ENCODE peak calls at places on chromosomes 3 and 15, in six cellular contexts. One of them, this sample, is unnamed.

GRCh38 chr3:149507491-149508324 is 33.2 kb downstream of the TM4SF4 start:
- DNase-seq in H1: no peak
- DNase-seq in mesenchymal stem cell: peak; percentile 27
- DNase-seq in neuronal stem cell: no peak
- DNase-seq in IMR-90: no peak
- DNase-seq in trophoblast cell: peak; percentile 93
- DNase-seq in this sample: no peak

GRCh38 chr3:150710097-150710496 is 6.4 kb upstream of the ERICH6 start:
- DNase-seq in mesenchymal stem cell: no peak
- DNase-seq in neuronal stem cell: no peak
- DNase-seq in IMR-90: peak; percentile 43
- DNase-seq in H1: no peak
- DNase-seq in trophoblast cell: no peak
- DNase-seq in this sample: no peak

GRCh38 chr15:89506026-89506686 is 9.8 kb upstream of the RHCG start:
- DNase-seq in trophoblast cell: no peak
- DNase-seq in mesenchymal stem cell: no peak
- DNase-seq in H1: no peak
- DNase-seq in IMR-90: no peak
- DNase-seq in neuronal stem cell: no peak
- DNase-seq in this sample: no peak

GRCh38 chr15:95690631-95691340 is 639.7 kb upstream of the NR2F2 start:
- DNase-seq in neuronal stem cell: no peak
- DNase-seq in H1: no peak
- DNase-seq in trophoblast cell: peak; percentile 41
- DNase-seq in mesenchymal stem cell: no peak
- DNase-seq in IMR-90: no peak
- DNase-seq in this sample: no peak

GRCh38 chr3:170572665-170573253 is 13.1 kb downstream of the SLC7A14 start:
- DNase-seq in IMR-90: peak; percentile 93
- DNase-seq in H1: no peak
- DNase-seq in mesenchymal stem cell: peak; percentile 85
- DNase-seq in trophoblast cell: no peak
- DNase-seq in neuronal stem cell: no peak
- DNase-seq in this sample: no peak

GRCh38 chr15:73996939-73997338 is 2.4 kb downstream of the PML start:
- DNase-seq in H1: no peak
- DNase-seq in neuronal stem cell: no peak
- DNase-seq in IMR-90: no peak
- DNase-seq in mesenchymal stem cell: peak; percentile 72
- DNase-seq in trophoblast cell: no peak
- DNase-seq in this sample: no peak

GRCh38 chr3:184874709-184875644 is 63.0 kb downstream of the VPS8 start:
- DNase-seq in mesenchymal stem cell: peak; percentile 31
- DNase-seq in H1: no peak
- DNase-seq in neuronal stem cell: peak; percentile 21
- DNase-seq in trophoblast cell: peak; percentile 38
- DNase-seq in IMR-90: peak; percentile 32
- DNase-seq in this sample: no peak

GRCh38 chr15:80240261-80240660 is 11.8 kb downstream of the CTXND1 start:
- DNase-seq in IMR-90: no peak
- DNase-seq in mesenchymal stem cell: no peak
- DNase-seq in neuronal stem cell: no peak
- DNase-seq in H1: no peak
- DNase-seq in trophoblast cell: no peak
- DNase-seq in this sample: no peak

GRCh38 chr15:101773496-101774100 is 29.7 kb upstream of the OR4F6 start:
- DNase-seq in IMR-90: no peak
- DNase-seq in H1: peak; percentile 72
- DNase-seq in neuronal stem cell: no peak
- DNase-seq in trophoblast cell: no peak
- DNase-seq in mesenchymal stem cell: no peak
- DNase-seq in this sample: peak; percentile 75

GRCh38 chr15:100221461-100222348 is 120.1 kb downstream of the ADAMTS17 start:
- DNase-seq in trophoblast cell: no peak
- DNase-seq in mesenchymal stem cell: no peak
- DNase-seq in IMR-90: no peak
- DNase-seq in neuronal stem cell: no peak
- DNase-seq in H1: no peak
- DNase-seq in this sample: no peak

DNA sequence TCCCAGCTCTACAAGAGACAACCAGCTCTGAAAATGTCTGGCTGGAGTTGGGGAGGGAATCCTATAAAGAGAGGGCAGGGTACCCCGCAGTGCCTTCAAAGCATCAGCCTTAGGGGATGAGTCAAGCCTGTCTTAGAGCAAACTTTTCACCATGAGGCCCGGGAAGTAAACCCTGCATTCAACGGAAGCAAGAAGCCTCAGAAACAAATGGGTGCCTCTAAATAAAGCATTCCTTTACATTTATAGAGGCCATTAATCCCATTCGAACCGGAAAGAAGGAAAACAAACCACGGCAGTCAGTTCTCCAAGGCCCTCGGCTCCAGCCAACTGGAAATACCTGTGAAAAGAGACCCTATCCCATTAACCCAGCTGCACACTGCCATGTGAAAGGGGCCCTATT is 4.4 kb downstream of the ITGB5 start:
- DNase-seq in trophoblast cell: no peak
- DNase-seq in mesenchymal stem cell: peak; percentile 60
- DNase-seq in H1: no peak
- DNase-seq in IMR-90: peak; percentile 12
- DNase-seq in neuronal stem cell: peak; percentile 67
- DNase-seq in this sample: no peak
- H3K18ac ChIP-seq in trophoblast cell: no peak overlapping the region
- H3K18ac ChIP-seq in mesenchymal stem cell: peak overlapping the region; percentile 97
- H3K18ac ChIP-seq in H1: no peak overlapping the region
- H3K18ac ChIP-seq in IMR-90: peak overlapping the region; percentile 24
- H3K18ac ChIP-seq in neuronal stem cell: no peak overlapping the region
- H3K18ac ChIP-seq in this sample: no peak overlapping the region

DNA sequence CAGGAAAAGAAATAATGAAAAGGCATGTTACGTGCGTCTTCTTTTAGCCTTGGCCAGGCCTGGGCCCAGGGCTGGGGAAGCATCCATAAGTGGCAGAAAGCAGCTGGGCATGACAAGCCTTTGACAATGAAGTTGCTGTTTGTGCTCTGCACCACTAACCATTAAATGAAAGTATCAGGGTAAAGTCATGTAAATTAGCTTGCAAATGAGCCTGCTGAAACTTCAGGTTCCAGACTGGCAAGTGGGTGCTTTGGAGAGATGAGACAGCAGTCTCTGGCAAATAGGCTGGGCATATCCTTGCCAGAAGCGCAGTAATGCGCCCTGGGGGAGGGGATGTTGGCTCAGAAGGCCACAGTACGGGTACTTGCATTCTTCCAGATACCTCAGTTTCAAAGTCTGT is 40.7 kb downstream of the RAB6B start:
- DNase-seq in neuronal stem cell: no peak
- DNase-seq in trophoblast cell: no peak
- DNase-seq in IMR-90: no peak
- DNase-seq in H1: no peak
- DNase-seq in mesenchymal stem cell: no peak
- DNase-seq in this sample: no peak
- H3K23ac ChIP-seq in neuronal stem cell: no peak overlapping the region
- H3K23ac ChIP-seq in trophoblast cell: no peak overlapping the region
- H3K23ac ChIP-seq in IMR-90: no peak overlapping the region
- H3K23ac ChIP-seq in H1: no peak overlapping the region
- H3K23ac ChIP-seq in mesenchymal stem cell: no peak overlapping the region
- H3K23ac ChIP-seq in this sample: no peak overlapping the region

DNA sequence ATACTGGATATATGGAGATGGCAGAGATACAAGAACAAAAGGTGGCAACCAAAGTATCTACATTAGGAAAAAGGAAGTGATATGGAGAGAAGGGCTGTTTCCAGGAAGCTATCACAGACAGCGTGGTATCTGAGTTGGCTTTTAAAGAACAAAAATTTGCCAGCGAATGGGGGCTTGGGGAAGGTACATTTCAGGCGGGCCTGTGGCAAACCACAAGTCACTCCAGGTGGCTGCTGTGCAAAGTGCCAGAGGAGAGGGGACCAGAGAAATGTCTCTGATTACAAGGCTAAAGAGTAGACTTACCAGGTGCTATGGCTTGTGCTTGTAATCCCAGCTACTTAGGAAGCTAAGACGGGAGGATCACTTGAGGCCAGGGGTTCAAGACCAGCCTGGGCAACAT is 91.1 kb downstream of the MSL2 start:
- DNase-seq in mesenchymal stem cell: no peak
- DNase-seq in H1: no peak
- DNase-seq in trophoblast cell: no peak
- DNase-seq in IMR-90: no peak
- DNase-seq in neuronal stem cell: no peak
- DNase-seq in this sample: no peak
- H4K91ac ChIP-seq in mesenchymal stem cell: no peak overlapping the region
- H4K91ac ChIP-seq in H1: no peak overlapping the region
- H4K91ac ChIP-seq in trophoblast cell: no peak overlapping the region
- H4K91ac ChIP-seq in IMR-90: no peak overlapping the region
- H4K91ac ChIP-seq in neuronal stem cell: no peak overlapping the region
- H4K91ac ChIP-seq in this sample: no peak overlapping the region

DNA sequence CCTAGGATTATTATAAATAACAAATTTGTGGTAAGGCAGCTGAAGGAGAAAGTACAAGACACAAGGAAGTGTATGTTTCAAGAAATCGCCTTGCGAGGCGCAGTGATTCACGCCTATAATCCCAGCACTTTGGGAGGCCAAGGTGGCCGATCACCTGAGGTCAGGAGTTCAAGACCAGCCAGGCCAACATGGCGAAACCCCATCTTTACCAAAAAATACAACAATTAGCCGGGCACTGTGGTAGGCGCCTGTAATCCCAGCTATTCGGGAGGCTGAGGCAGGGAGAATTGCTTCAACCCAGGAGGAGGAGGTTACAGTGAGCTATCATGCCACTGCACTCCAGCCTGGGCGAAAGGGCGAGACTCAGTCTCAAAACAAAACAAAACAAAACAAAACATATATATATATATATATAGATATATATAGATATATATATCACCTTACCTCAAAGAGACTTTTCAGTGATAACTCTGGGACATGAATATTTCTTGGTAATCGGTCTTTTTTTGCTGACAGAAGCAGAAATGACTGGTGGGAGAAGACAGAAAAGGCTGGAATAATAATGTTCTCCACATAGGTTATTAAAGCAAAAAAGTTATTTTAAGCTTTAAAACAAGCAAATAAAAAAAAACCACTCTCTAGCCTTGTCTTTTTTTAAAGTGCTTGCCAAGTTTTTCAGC is 52.3 kb downstream of the TRANK1 start:
- DNase-seq in IMR-90: no peak
- DNase-seq in mesenchymal stem cell: no peak
- DNase-seq in neuronal stem cell: no peak
- DNase-seq in trophoblast cell: no peak
- DNase-seq in H1: peak; percentile 24
- DNase-seq in this sample: no peak
- H3K18ac ChIP-seq in IMR-90: no peak overlapping the region
- H3K18ac ChIP-seq in mesenchymal stem cell: peak overlapping the region; percentile 49
- H3K18ac ChIP-seq in neuronal stem cell: no peak overlapping the region
- H3K18ac ChIP-seq in trophoblast cell: peak overlapping the region; percentile 67
- H3K18ac ChIP-seq in H1: no peak overlapping the region
- H3K18ac ChIP-seq in this sample: no peak overlapping the region

GRCh38 chr3:141875374-141875892 is 1.0 kb upstream of the ATP1B3 start:
- DNase-seq in trophoblast cell: peak; percentile 86
- DNase-seq in neuronal stem cell: peak; percentile 79
- DNase-seq in mesenchymal stem cell: peak; percentile 87
- DNase-seq in H1: peak; percentile 84
- DNase-seq in IMR-90: peak; percentile 74
- DNase-seq in this sample: peak; percentile 82

GRCh38 chr3:141876891-141877561 is 583 bp downstream of the ATP1B3 start:
- DNase-seq in trophoblast cell: peak; percentile 65
- DNase-seq in neuronal stem cell: peak; percentile 43
- DNase-seq in IMR-90: peak; percentile 33
- DNase-seq in H1: no peak
- DNase-seq in mesenchymal stem cell: peak; percentile 76
- DNase-seq in this sample: peak; percentile 29

GRCh38 chr3:141875893-141876380 is 506 bp upstream of the ATP1B3 start:
- DNase-seq in mesenchymal stem cell: peak; percentile 84
- DNase-seq in trophoblast cell: peak; percentile 79
- DNase-seq in IMR-90: peak; percentile 71
- DNase-seq in H1: peak; percentile 79
- DNase-seq in neuronal stem cell: peak; percentile 75
- DNase-seq in this sample: peak; percentile 60

GRCh38 chr3:141877911-141878310 is 1.5 kb downstream of the ATP1B3 start:
- DNase-seq in trophoblast cell: no peak
- DNase-seq in H1: no peak
- DNase-seq in mesenchymal stem cell: peak; percentile 52
- DNase-seq in IMR-90: peak; percentile 59
- DNase-seq in neuronal stem cell: no peak
- DNase-seq in this sample: no peak

DNA sequence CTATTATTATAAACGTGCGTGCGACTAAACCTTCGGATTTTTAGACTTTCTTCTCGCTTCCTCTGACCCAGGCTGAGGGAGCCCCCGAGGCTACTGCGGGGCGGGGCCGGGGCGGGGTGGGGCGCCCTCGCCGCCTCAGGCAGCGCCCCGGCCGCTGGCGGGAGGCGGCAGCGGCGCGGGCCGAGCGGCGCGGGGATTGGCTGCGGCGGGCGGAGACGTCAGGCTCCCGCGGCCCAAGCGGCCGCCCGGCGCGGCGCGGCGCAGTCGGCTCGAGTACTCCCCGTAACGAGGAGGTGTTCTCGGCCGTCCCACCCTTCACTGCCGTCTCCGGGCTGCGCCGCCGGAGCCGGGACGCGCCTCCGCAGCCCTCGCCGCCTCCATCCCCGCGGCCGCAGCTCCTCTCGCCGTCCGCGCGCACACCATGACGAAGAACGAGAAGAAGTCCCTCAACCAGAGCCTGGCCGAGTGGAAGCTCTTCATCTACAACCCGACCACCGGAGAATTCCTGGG is at the start of gene ATP1B3:
- DNase-seq in neuronal stem cell: peak; percentile 77
- DNase-seq in IMR-90: peak; percentile 78
- DNase-seq in H1: peak; percentile 80
- DNase-seq in trophoblast cell: peak; percentile 78
- DNase-seq in mesenchymal stem cell: peak; percentile 86
- DNase-seq in this sample: peak; percentile 71
- H3K23ac ChIP-seq in neuronal stem cell: peak within 1 kb of the TSS; percentile 93
- H3K23ac ChIP-seq in IMR-90: peak within 1 kb of the TSS; percentile 97
- H3K23ac ChIP-seq in H1: no peak within 1 kb of the TSS
- H3K23ac ChIP-seq in trophoblast cell: no peak within 1 kb of the TSS
- H3K23ac ChIP-seq in mesenchymal stem cell: peak within 1 kb of the TSS; percentile 94
- H3K23ac ChIP-seq in this sample: no peak within 1 kb of the TSS

DNA sequence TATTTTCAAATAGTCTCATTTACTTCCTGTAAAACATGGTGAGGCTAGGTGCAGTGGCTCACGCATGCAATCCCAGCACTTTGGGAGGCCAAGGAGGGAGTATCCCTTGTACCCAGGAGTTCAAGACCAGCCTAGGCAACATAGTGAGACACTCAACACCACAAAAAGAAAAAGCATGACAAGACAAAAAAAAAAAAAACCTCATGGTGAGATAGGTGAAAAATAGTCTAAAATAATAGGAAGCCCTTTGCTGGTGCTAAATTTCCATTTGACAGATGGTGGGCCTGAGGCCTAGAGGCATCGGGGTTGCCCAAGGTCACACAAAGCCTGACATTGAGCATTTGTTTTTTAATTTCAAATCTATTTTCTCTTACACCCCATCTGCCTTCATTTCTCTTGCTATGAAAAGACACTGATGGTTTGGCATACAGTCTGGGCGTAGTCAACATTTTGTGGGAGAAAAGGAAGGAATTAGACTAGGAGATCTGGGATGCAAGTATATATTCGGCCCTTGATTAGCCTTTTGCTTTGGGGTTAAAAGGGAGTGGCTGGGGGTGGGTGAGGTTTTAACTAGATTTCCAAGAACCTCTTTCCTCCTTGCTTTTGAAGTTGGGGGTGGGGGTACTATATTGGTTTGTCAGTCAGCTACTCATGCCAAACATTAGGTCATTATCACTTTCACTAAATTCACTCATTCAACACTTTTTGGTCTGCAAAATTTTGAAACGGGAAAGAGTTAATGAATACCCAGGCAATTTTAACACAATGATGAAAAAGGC is 11.2 kb downstream of the RAB8B start:
- DNase-seq in neuronal stem cell: no peak
- DNase-seq in mesenchymal stem cell: no peak
- DNase-seq in IMR-90: no peak
- DNase-seq in H1: no peak
- DNase-seq in trophoblast cell: no peak
- DNase-seq in this sample: no peak
- H4K91ac ChIP-seq in neuronal stem cell: no peak overlapping the region
- H4K91ac ChIP-seq in mesenchymal stem cell: no peak overlapping the region
- H4K91ac ChIP-seq in IMR-90: no peak overlapping the region
- H4K91ac ChIP-seq in H1: no peak overlapping the region
- H4K91ac ChIP-seq in trophoblast cell: no peak overlapping the region
- H4K91ac ChIP-seq in this sample: no peak overlapping the region